ENCODE peak calls at places on chromosome 9, in four cellular contexts. E, V, H and S are unnamed samples. For H3K4me1, the result is how much of the 10 kb centered on the place peaks cover.

GRCh38 chr9:69421908-69422801 is 97.1 kb downstream of the ENTREP1 start:
- DNase-seq in E (no peak), V (peak), H (peak), S (no peak)

GRCh38 chr9:87076825-87077224 is 129.5 kb upstream of the GAS1 start:
- DNase-seq in E (no peak), V (no peak), H (no peak), S (no peak)

GRCh38 chr9:77647659-77648457 is at the start of gene GNA14:
- DNase-seq in E (peak), V (peak), H (peak), S (no peak)

GRCh38 chr9:10274983-10275382 is 337.8 kb downstream of the PTPRD start:
- DNase-seq in E (no peak), V (no peak), H (no peak), S (no peak)

GRCh38 chr9:68541568-68541967 is 885 bp upstream of the TMEM252 start:
- DNase-seq in E (no peak), V (no peak), H (no peak), S (no peak)

GRCh38 chr9:100346836-100347235 is 5.9 kb downstream of the TEX10 start:
- DNase-seq in E (no peak), V (no peak), H (no peak), S (no peak)

GRCh38 chr9:125341566-125341965 is 79.9 kb downstream of the GAPVD1 start:
- DNase-seq in E (no peak), V (no peak), H (no peak), S (no peak)

GRCh38 chr9:78614892-78615291 is 318.0 kb downstream of the PSAT1 start:
- DNase-seq in E (no peak), V (no peak), H (no peak), S (no peak)

GRCh38 chr9:85310531-85311070 is 431.2 kb downstream of the AGTPBP1 start:
- DNase-seq in E (no peak), V (no peak), H (no peak), S (no peak)

GRCh38 chr9:14437336-14438231 is 123.6 kb upstream of the NFIB start:
- DNase-seq in E (no peak), V (no peak), H (no peak), S (no peak)

GRCh38 chr9:126474201-126474765 is 139.4 kb upstream of the LMX1B start:
- DNase-seq in E (no peak), V (no peak), H (no peak), S (no peak)

GRCh38 chr9:25449503-25449902 is 228.7 kb downstream of the TUSC1 start:
- DNase-seq in E (no peak), V (no peak), H (no peak), S (no peak)

GRCh38 chr9:15851766-15852165 is 298.9 kb downstream of the CCDC171 start:
- DNase-seq in E (no peak), V (no peak), H (no peak), S (no peak)

GRCh38 chr9:93645921-93646639 is 69.7 kb downstream of the PHF2 start:
- DNase-seq in E (peak), V (no peak), H (no peak), S (no peak)

GRCh38 chr9:108830292-108830691 is 25.5 kb downstream of the ACTL7B start:
- DNase-seq in E (no peak), V (no peak), H (no peak), S (no peak)

GRCh38 chr9:27395484-27395921 is 98.6 kb upstream of the EQTN start:
- DNase-seq in E (no peak), V (no peak), H (no peak), S (no peak)

GRCh38 chr9:13427587-13427986 is 148.1 kb upstream of the MPDZ start:
- DNase-seq in E (no peak), V (no peak), H (no peak), S (no peak)

GRCh38 chr9:131485728-131486381 is 16.9 kb upstream of the POMT1 start:
- DNase-seq in E (no peak), V (no peak), H (no peak), S (no peak)

GRCh38 chr9:7983361-7983974 is 183.9 kb upstream of the DMAC1 start:
- DNase-seq in E (no peak), V (no peak), H (no peak), S (no peak)

GRCh38 chr9:27664136-27664819 is 91.0 kb upstream of the C9orf72 start:
- DNase-seq in E (no peak), V (no peak), H (peak), S (no peak)

GRCh38 chr9:115739096-115739875 is 414.3 kb upstream of the PAPPA start:
- DNase-seq in E (no peak), V (no peak), H (no peak), S (no peak)

GRCh38 chr9:72883867-72884266 is 69.0 kb downstream of the ALDH1A1 start:
- DNase-seq in E (no peak), V (no peak), H (no peak), S (no peak)

GRCh38 chr9:77954018-77954417 is 77.6 kb downstream of the GNAQ start:
- DNase-seq in E (no peak), V (no peak), H (no peak), S (no peak)

GRCh38 chr9:100583019-100583802 is 5.3 kb downstream of the CAVIN4 start:
- DNase-seq in E (no peak), V (no peak), H (no peak), S (no peak)

GRCh38 chr9:122579874-122580273 is 3.3 kb downstream of the OR1L8 start:
- DNase-seq in E (no peak), V (no peak), H (no peak), S (no peak)

GRCh38 chr9:37747271-37747753 is 6.3 kb upstream of the TRMT10B start:
- DNase-seq in E (peak), V (peak), H (peak), S (no peak)

GRCh38 chr9:86464242-86464641 is 110.0 kb upstream of the TUT7 start:
- DNase-seq in E (no peak), V (no peak), H (no peak), S (no peak)

GRCh38 chr9:28073278-28073677 is 500.0 kb upstream of the C9orf72 start:
- DNase-seq in E (no peak), V (no peak), H (peak), S (no peak)

GRCh38 chr9:133533878-133534277 is 626 bp upstream of the ADAMTSL2 start:
- DNase-seq in E (no peak), V (no peak), H (no peak), S (no peak)

GRCh38 chr9:126699401-126699851 is 85.7 kb downstream of the LMX1B start:
- DNase-seq in E (no peak), V (no peak), H (peak), S (no peak)

GRCh38 chr9:16445141-16445920 is 425.1 kb downstream of the BNC2 start:
- DNase-seq in E (no peak), V (no peak), H (no peak), S (no peak)

DNA sequence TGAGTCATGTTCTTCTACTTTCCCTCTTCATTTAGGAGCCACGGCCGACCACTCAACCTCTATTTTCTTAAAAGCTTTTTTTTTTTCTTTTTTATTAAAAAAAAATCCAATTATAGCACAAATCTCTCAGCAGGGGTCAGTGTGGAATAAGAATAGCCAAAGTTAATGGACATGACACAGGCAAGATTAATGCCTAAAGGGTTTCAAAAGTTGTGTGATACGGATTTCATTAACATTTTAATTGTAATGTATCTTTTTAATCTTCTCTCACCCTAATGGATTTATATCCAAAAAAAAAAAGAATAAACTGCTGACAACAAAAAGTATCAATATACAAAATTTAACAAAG is 5.4 kb downstream of the NACC2 start:
- DNase-seq in E (no peak), V (no peak), H (no peak), S (no peak)
- TF ChIP-seq CTCF in E (no peak), V (peak), H (no peak), S (no peak)

GRCh38 chr9:124270504-124271335 is 13.0 kb downstream of the NEK6 start:
- DNase-seq in E (peak), V (peak), H (no peak), S (no peak)
- H3K4me1 ChIP-seq in E (half or more), V (under half), H (under half), S (under half)

GRCh38 chr9:95071925-95072324 is 245.6 kb downstream of the FANCC start:
- DNase-seq in E (no peak), V (no peak), H (no peak), S (no peak)
- H3K27ac ChIP-seq in E (peak), V (peak), H (no peak), S (peak)

GRCh38 chr9:130432796-130433167 is 12.0 kb upstream of the ASS1 start:
- DNase-seq in E (no peak), V (no peak), H (no peak), S (no peak)

GRCh38 chr9:130432362-130432761 is 12.4 kb upstream of the ASS1 start:
- DNase-seq in E (no peak), V (no peak), H (no peak), S (no peak)

GRCh38 chr9:130433947-130434262 is 10.9 kb upstream of the ASS1 start:
- DNase-seq in E (no peak), V (no peak), H (no peak), S (no peak)

GRCh38 chr9:130431536-130432303 is 13.0 kb upstream of the ASS1 start:
- DNase-seq in E (no peak), V (no peak), H (no peak), S (no peak)

DNA sequence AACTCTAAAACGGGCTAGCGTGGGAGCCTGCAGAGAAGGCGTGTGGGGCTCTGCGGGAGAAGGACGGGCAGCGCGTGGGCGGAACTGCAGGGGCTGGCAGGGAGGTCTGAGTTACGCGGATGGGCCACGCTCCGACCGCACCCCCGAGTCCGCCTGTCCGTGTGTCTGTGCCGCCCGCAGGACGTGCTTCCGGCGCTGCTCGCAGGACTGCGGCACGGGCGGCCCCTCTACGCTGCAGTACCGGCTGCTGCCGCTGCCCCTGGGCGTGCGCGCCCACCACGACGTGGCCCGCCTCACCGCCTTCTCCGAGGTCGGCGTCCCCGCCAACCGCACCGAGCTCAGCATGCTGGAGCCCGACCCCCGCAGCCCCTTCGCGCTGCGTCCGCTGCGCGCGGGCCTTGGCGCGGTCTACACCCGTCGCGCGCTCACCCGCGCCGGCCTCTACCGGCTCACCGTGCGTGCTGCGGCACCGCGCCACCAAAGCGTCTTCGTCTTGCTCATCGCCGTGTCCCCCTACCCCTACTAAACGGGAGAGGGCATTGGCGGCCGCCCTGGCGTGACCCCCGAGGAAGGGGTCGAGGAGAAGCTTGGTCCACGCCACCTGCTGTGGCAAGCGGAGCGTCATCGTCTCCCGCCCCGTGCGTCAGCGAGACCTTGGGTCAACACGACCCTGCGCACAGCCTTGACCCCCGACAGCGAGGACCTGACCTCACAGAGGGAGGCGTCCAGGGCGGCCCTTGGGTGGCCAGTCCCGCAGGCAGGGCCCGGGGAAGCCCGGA is 11.4 kb upstream of the ASS1 start:
- DNase-seq in E (peak), V (no peak), H (peak), S (no peak)
- TF ChIP-seq CTCF in E (peak), V (no peak), H (peak), S (peak)

GRCh38 chr9:107274953-107275422 is 8.1 kb upstream of the RAD23B start:
- DNase-seq in E (no peak), V (no peak), H (no peak), S (no peak)

GRCh38 chr9:107273634-107274033 is 9.4 kb upstream of the RAD23B start:
- DNase-seq in E (no peak), V (no peak), H (no peak), S (no peak)

GRCh38 chr9:107276966-107277710 is 5.9 kb upstream of the RAD23B start:
- DNase-seq in E (no peak), V (no peak), H (no peak), S (no peak)

GRCh38 chr9:107275530-107275929 is 7.5 kb upstream of the RAD23B start:
- DNase-seq in E (no peak), V (no peak), H (no peak), S (no peak)

DNA sequence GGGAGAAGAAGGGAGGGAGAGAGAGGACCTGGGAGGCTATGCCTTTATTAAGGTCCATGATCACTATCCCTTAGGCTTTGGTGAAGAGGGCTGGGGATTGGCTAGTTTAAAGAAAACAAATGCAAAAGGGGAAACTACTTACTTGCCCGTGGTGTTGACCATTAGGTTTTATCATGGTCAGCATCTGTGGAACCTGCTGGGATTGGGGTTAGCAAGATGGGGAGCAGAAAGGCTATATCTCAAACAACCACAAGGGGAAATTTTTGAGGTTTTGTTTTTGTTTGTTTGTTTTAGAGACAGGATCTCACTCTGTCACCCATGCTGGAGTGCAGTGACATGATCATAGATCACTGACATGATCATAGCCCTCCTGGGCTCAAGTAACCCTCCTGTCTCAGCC is 9.0 kb upstream of the RAD23B start:
- DNase-seq in E (no peak), V (no peak), H (no peak), S (no peak)
- H3K4me1 ChIP-seq in E (under half), V (under half), H (under half), S (under half)

DNA sequence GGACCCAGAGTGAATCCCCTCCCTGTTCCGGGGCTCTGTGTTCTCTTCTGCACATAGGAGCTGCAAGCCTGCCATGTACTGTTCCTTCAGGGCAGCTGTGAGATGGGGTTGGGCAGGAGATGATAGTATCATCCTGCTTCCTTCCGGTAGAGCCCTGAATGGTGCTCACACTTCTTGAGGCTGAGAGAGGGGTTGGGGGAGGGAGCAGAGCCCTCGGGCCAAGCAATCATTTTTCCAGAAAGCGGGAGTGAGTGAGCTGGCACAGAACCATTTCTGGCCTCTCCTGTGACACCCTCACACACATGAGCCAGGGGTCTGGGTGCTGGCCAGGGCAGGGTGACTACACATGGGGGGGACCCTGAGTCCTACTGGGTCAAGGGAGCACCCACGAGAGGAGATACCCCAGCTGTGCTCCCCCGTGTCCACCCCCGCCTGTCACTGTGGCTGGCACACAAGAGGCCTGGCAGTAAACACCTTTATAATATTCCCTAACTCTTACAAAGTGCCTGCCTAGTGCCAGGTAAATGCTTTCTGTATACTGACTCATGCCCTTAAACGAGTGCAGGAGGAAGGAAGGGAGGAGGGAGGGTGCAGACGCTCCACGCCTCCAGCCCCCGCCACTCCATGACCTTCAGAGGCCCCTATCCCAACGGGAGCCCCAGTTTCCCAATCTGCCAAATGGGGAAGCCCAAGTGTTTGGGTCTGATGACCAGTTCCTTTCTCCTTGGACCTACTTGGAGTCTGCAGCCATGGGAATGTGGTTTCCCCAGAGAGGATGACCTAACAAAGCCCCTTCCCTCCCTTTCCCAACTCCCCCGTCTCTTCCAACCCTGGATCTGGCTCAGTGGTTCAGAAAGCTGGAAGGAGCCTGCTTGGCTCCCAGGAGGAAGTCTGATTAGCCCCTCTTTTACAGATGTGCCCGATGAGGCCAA is 15.5 kb downstream of the AKNA start:
- DNase-seq in E (peak), V (no peak), H (no peak), S (no peak)
- H3K27ac ChIP-seq in E (no peak), V (no peak), H (no peak), S (peak)

GRCh38 chr9:98992885-98993569 is 49.3 kb downstream of the COL15A1 start:
- DNase-seq in E (no peak), V (no peak), H (peak), S (no peak)

GRCh38 chr9:98991981-98992884 is 48.5 kb downstream of the COL15A1 start:
- DNase-seq in E (no peak), V (no peak), H (peak), S (no peak)

GRCh38 chr9:98986866-98987653 is 43.4 kb downstream of the COL15A1 start:
- DNase-seq in E (no peak), V (no peak), H (peak), S (no peak)

GRCh38 chr9:98990181-98990870 is 46.6 kb downstream of the COL15A1 start:
- DNase-seq in E (no peak), V (no peak), H (peak), S (no peak)

GRCh38 chr9:98989036-98990000 is 45.6 kb downstream of the COL15A1 start:
- DNase-seq in E (no peak), V (peak), H (peak), S (no peak)
- TF ChIP-seq CTCF in E (no peak), V (no peak), H (peak), S (no peak)

GRCh38 chr9:128057724-128058409 is 9.3 kb downstream of the NAIF1 start:
- DNase-seq in E (no peak), V (no peak), H (no peak), S (no peak)

GRCh38 chr9:128062856-128063831 is 4.0 kb downstream of the NAIF1 start:
- DNase-seq in E (no peak), V (no peak), H (no peak), S (no peak)

GRCh38 chr9:128059365-128059983 is 7.6 kb downstream of the NAIF1 start:
- DNase-seq in E (no peak), V (no peak), H (no peak), S (no peak)

GRCh38 chr9:128056887-128057723 is 10.0 kb downstream of the NAIF1 start:
- DNase-seq in E (peak), V (no peak), H (peak), S (no peak)

DNA sequence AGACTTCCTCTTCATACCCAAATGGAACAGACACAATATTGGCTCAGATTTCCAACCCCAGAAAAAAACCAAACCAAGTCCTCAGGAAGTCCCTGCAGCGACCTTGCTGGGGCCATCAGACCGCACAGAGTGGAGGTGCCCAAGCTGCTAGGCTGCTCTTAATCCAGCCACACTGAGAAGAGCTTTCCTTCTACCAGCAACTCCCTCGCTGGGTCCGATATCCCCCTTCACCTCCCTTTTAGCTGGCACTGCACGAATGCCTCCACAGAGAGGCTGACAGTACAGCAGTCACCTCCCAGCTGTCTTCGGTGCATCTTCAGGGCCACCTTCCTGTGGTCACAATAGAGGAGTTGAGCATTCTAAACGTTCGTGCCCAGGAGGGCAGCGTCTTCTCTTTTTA is 5.8 kb downstream of the NAIF1 start:
- DNase-seq in E (no peak), V (no peak), H (no peak), S (no peak)
- H3K4me1 ChIP-seq in E (under half), V (under half), H (under half), S (under half)

GRCh38 chr9:21683484-21684175 is 118.8 kb upstream of the MTAP start:
- DNase-seq in E (no peak), V (no peak), H (no peak), S (no peak)
- H3K27ac ChIP-seq in E (no peak), V (no peak), H (no peak), S (peak)

GRCh38 chr9:134841180-134841904 is 39.3 kb upstream of the FCN2 start:
- DNase-seq in E (no peak), V (no peak), H (no peak), S (no peak)

GRCh38 chr9:134838651-134839431 is 41.8 kb upstream of the FCN2 start:
- DNase-seq in E (no peak), V (no peak), H (no peak), S (no peak)

GRCh38 chr9:134837529-134837928 is 43.1 kb upstream of the FCN2 start:
- DNase-seq in E (no peak), V (no peak), H (no peak), S (no peak)

GRCh38 chr9:134840511-134840910 is 40.1 kb upstream of the FCN2 start:
- DNase-seq in E (no peak), V (no peak), H (no peak), S (no peak)

GRCh38 chr9:134839441-134840125 is 41.0 kb upstream of the FCN2 start:
- DNase-seq in E (no peak), V (no peak), H (peak), S (no peak)
- TF ChIP-seq CTCF in E (no peak), V (no peak), H (peak), S (no peak)